ENCODE peak calls at places on chromosomes 7 and 10, in ten cellular contexts. K is activated naive CD4-positive, alpha-beta T cell treated with anti-CD3 and anti-CD28 coated beads for 36 hours; G is SK-MEL-5; N is stimulated activated CD4-positive, alpha-beta T cell treated with anti-CD3 and anti-CD28 coated beads, Interleukin-12 subunit alpha, Interleukin-12 subunit beta, amount 100 ng/mL, for 48 hours; D is NCI-H774; J is GM10248; W is fibroblast of gingiva; F is NT2/D1; A is kidney epithelial cell; Z is lower lobe of right lung. C is an unnamed sample.

GRCh38 chr7:90605055-90605454 is 8.9 kb downstream of the CDK14 start:
- DNase-seq in Z (no peak), N (no peak), G (no peak), F (no peak), W (no peak), A (no peak), J (no peak), K (no peak), D (peak), C (no peak)

GRCh38 chr10:27030060-27030459 is 70.2 kb downstream of the ANKRD26 start:
- DNase-seq in D (no peak), F (no peak), J (no peak), Z (no peak), G (no peak), W (no peak), A (no peak), K (no peak), N (no peak), C (no peak)

GRCh38 chr10:132243141-132243540 is 56.4 kb downstream of the DPYSL4 start:
- DNase-seq in W (no peak), N (no peak), K (no peak), D (no peak), G (no peak), A (no peak), F (no peak), Z (no peak), J (no peak), C (no peak)

GRCh38 chr7:141558544-141559183 is 7.5 kb downstream of the AGK start:
- DNase-seq in J (peak), K (peak), Z (no peak), D (peak), A (no peak), F (no peak), G (no peak), N (no peak), W (peak), C (peak)

GRCh38 chr10:119734396-119735332 is 8.8 kb downstream of the INPP5F start:
- DNase-seq in N (no peak), D (no peak), Z (no peak), A (peak), W (no peak), G (peak), F (no peak), J (no peak), K (no peak), C (no peak)

GRCh38 chr7:83731154-83731553 is 82.2 kb upstream of the SEMA3E start:
- DNase-seq in N (no peak), W (no peak), A (no peak), Z (no peak), F (peak), K (no peak), J (no peak), D (no peak), G (no peak), C (no peak)

GRCh38 chr10:124249812-124250432 is 156.5 kb upstream of the CHST15 start:
- DNase-seq in Z (peak), W (no peak), G (peak), D (no peak), F (no peak), N (no peak), J (no peak), A (no peak), K (no peak), C (no peak)

GRCh38 chr7:106480161-106480579 is 180.8 kb downstream of the CCDC71L start:
- DNase-seq in N (no peak), W (no peak), A (no peak), D (no peak), K (no peak), F (no peak), G (no peak), J (peak), Z (no peak), C (no peak)

GRCh38 chr7:28272461-28272877 is 91.9 kb upstream of the JAZF1 start:
- DNase-seq in F (peak), K (peak), Z (peak), A (no peak), J (peak), N (no peak), G (peak), W (peak), D (no peak), C (no peak)

GRCh38 chr10:103193820-103194529 is 903 bp upstream of the NT5C2 start:
- DNase-seq in W (peak), F (no peak), D (no peak), A (no peak), Z (no peak), N (no peak), K (no peak), J (peak), G (no peak), C (no peak)

GRCh38 chr7:81846398-81846797 is 76.6 kb upstream of the HGF start:
- DNase-seq in D (no peak), G (peak), K (no peak), A (peak), W (peak), N (no peak), F (no peak), J (no peak), Z (no peak), C (no peak)

GRCh38 chr10:30456262-30456661 is 22.3 kb downstream of the MAP3K8 start:
- DNase-seq in A (no peak), N (no peak), K (peak), W (no peak), F (no peak), D (no peak), G (no peak), Z (no peak), J (peak), C (no peak)

GRCh38 chr7:66571568-66571967 is 57.1 kb upstream of the KCTD7 start:
- DNase-seq in W (no peak), D (no peak), Z (no peak), K (no peak), N (no peak), F (no peak), G (no peak), J (no peak), A (no peak), C (no peak)

GRCh38 chr10:43819464-43820225 is 171.0 kb upstream of the ZNF32 start:
- DNase-seq in N (no peak), A (no peak), Z (no peak), G (no peak), F (no peak), K (no peak), J (no peak), D (no peak), W (no peak), C (no peak)

GRCh38 chr7:34357068-34357467 is 300.9 kb upstream of the NPSR1 start:
- DNase-seq in W (no peak), N (no peak), Z (no peak), G (no peak), K (no peak), J (no peak), D (no peak), F (peak), A (no peak), C (no peak)

GRCh38 chr10:100714566-100714950 is 30.8 kb upstream of the PAX2 start:
- DNase-seq in A (no peak), Z (no peak), D (no peak), J (no peak), W (no peak), F (no peak), K (no peak), N (no peak), G (no peak), C (no peak)

C was measured in activated T-helper 2 cell treated with anti-CD3 and anti-CD28 coated beads, Interferon-gamma antibody, Interleukin-2, Interleukin-4, amounts not matched to agents 10 μg/mL and 5 μg/mL and 100 μg/mL, durations not matched to agents 14 hours and 24 hours and 36 hours.